ENCODE peak calls at places on chromosomes 2 and 18, in seven cellular contexts. One of them, this sample, is unnamed.

GRCh38 chr18:35024196-35024595 is 17.0 kb upstream of the MAPRE2 start:
- DNase-seq in heart left ventricle: no peak
- DNase-seq in suprapubic skin: no peak
- DNase-seq in esophagus squamous epithelium: no peak
- DNase-seq in psoas muscle: no peak
- DNase-seq in fibroblast of lung: no peak
- DNase-seq in left ventricle myocardium inferior: no peak
- DNase-seq in this sample: no peak

GRCh38 chr18:25621144-25621543 is 269.2 kb upstream of the ZNF521 start:
- DNase-seq in esophagus squamous epithelium: no peak
- DNase-seq in fibroblast of lung: peak
- DNase-seq in suprapubic skin: no peak
- DNase-seq in heart left ventricle: no peak
- DNase-seq in psoas muscle: no peak
- DNase-seq in left ventricle myocardium inferior: no peak
- DNase-seq in this sample: no peak

GRCh38 chr2:121356058-121356640 is 71.1 kb upstream of the TFCP2L1 start:
- DNase-seq in fibroblast of lung: peak
- DNase-seq in suprapubic skin: no peak
- DNase-seq in esophagus squamous epithelium: no peak
- DNase-seq in psoas muscle: no peak
- DNase-seq in left ventricle myocardium inferior: no peak
- DNase-seq in heart left ventricle: no peak
- DNase-seq in this sample: no peak

GRCh38 chr2:189393440-189394111 is 47.7 kb upstream of the WDR75 start:
- DNase-seq in fibroblast of lung: peak
- DNase-seq in suprapubic skin: no peak
- DNase-seq in psoas muscle: no peak
- DNase-seq in heart left ventricle: no peak
- DNase-seq in left ventricle myocardium inferior: no peak
- DNase-seq in esophagus squamous epithelium: no peak
- DNase-seq in this sample: no peak

GRCh38 chr2:66888791-66889631 is 454.1 kb downstream of the MEIS1 start:
- DNase-seq in suprapubic skin: no peak
- DNase-seq in esophagus squamous epithelium: no peak
- DNase-seq in heart left ventricle: no peak
- DNase-seq in psoas muscle: peak
- DNase-seq in left ventricle myocardium inferior: no peak
- DNase-seq in fibroblast of lung: peak
- DNase-seq in this sample: no peak

GRCh38 chr18:78762753-78763152 is 216.9 kb upstream of the SALL3 start:
- DNase-seq in heart left ventricle: no peak
- DNase-seq in esophagus squamous epithelium: no peak
- DNase-seq in left ventricle myocardium inferior: no peak
- DNase-seq in fibroblast of lung: no peak
- DNase-seq in psoas muscle: no peak
- DNase-seq in suprapubic skin: no peak
- DNase-seq in this sample: no peak

GRCh38 chr2:119198267-119198840 is 25.3 kb upstream of the STEAP3 start:
- DNase-seq in fibroblast of lung: peak
- DNase-seq in suprapubic skin: no peak
- DNase-seq in esophagus squamous epithelium: no peak
- DNase-seq in heart left ventricle: no peak
- DNase-seq in psoas muscle: no peak
- DNase-seq in left ventricle myocardium inferior: no peak
- DNase-seq in this sample: no peak

GRCh38 chr18:37430346-37431076 is 135.1 kb downstream of the CELF4 start:
- DNase-seq in psoas muscle: no peak
- DNase-seq in esophagus squamous epithelium: no peak
- DNase-seq in heart left ventricle: no peak
- DNase-seq in suprapubic skin: no peak
- DNase-seq in left ventricle myocardium inferior: no peak
- DNase-seq in fibroblast of lung: no peak
- DNase-seq in this sample: no peak

GRCh38 chr2:375270-375946 is 87.5 kb upstream of the ALKAL2 start:
- DNase-seq in left ventricle myocardium inferior: no peak
- DNase-seq in suprapubic skin: peak
- DNase-seq in heart left ventricle: no peak
- DNase-seq in fibroblast of lung: no peak
- DNase-seq in esophagus squamous epithelium: no peak
- DNase-seq in psoas muscle: no peak
- DNase-seq in this sample: no peak

GRCh38 chr2:70357076-70358071 is 55.5 kb upstream of the FAM136A start:
- DNase-seq in fibroblast of lung: peak
- DNase-seq in suprapubic skin: no peak
- DNase-seq in psoas muscle: no peak
- DNase-seq in esophagus squamous epithelium: no peak
- DNase-seq in heart left ventricle: no peak
- DNase-seq in left ventricle myocardium inferior: no peak
- DNase-seq in this sample: no peak

GRCh38 chr2:67318966-67319590 is 78.1 kb upstream of the ETAA1 start:
- DNase-seq in fibroblast of lung: peak
- DNase-seq in esophagus squamous epithelium: no peak
- DNase-seq in heart left ventricle: no peak
- DNase-seq in psoas muscle: no peak
- DNase-seq in left ventricle myocardium inferior: no peak
- DNase-seq in suprapubic skin: no peak
- DNase-seq in this sample: no peak

GRCh38 chr2:175004980-175005832 is at the start of gene CHN1:
- DNase-seq in fibroblast of lung: peak
- DNase-seq in psoas muscle: peak
- DNase-seq in left ventricle myocardium inferior: peak
- DNase-seq in esophagus squamous epithelium: peak
- DNase-seq in heart left ventricle: peak
- DNase-seq in suprapubic skin: peak
- DNase-seq in this sample: peak

GRCh38 chr2:95240091-95240490 is 32.8 kb downstream of the ZNF892 start:
- DNase-seq in fibroblast of lung: no peak
- DNase-seq in heart left ventricle: no peak
- DNase-seq in psoas muscle: no peak
- DNase-seq in suprapubic skin: no peak
- DNase-seq in esophagus squamous epithelium: no peak
- DNase-seq in left ventricle myocardium inferior: no peak
- DNase-seq in this sample: no peak

GRCh38 chr18:58180738-58181353 is 136.8 kb downstream of the NEDD4L start:
- DNase-seq in suprapubic skin: no peak
- DNase-seq in esophagus squamous epithelium: no peak
- DNase-seq in heart left ventricle: no peak
- DNase-seq in fibroblast of lung: no peak
- DNase-seq in psoas muscle: no peak
- DNase-seq in left ventricle myocardium inferior: no peak
- DNase-seq in this sample: peak

GRCh38 chr18:48948112-48949050 is 2.4 kb downstream of the SMAD7 start:
- DNase-seq in heart left ventricle: no peak
- DNase-seq in esophagus squamous epithelium: no peak
- DNase-seq in psoas muscle: peak
- DNase-seq in suprapubic skin: no peak
- DNase-seq in left ventricle myocardium inferior: no peak
- DNase-seq in fibroblast of lung: peak
- DNase-seq in this sample: peak

GRCh38 chr2:167297292-167297691 is 409.0 kb downstream of the XIRP2 start:
- DNase-seq in heart left ventricle: no peak
- DNase-seq in left ventricle myocardium inferior: no peak
- DNase-seq in esophagus squamous epithelium: no peak
- DNase-seq in fibroblast of lung: no peak
- DNase-seq in suprapubic skin: no peak
- DNase-seq in psoas muscle: no peak
- DNase-seq in this sample: no peak

GRCh38 chr2:167293172-167293781 is 405.0 kb downstream of the XIRP2 start:
- DNase-seq in left ventricle myocardium inferior: no peak
- DNase-seq in suprapubic skin: no peak
- DNase-seq in psoas muscle: peak
- DNase-seq in heart left ventricle: peak
- DNase-seq in fibroblast of lung: peak
- DNase-seq in esophagus squamous epithelium: no peak
- DNase-seq in this sample: peak

GRCh38 chr2:167292430-167293171 is 404.3 kb downstream of the XIRP2 start:
- DNase-seq in suprapubic skin: peak
- DNase-seq in heart left ventricle: peak
- DNase-seq in left ventricle myocardium inferior: peak
- DNase-seq in fibroblast of lung: peak
- DNase-seq in esophagus squamous epithelium: no peak
- DNase-seq in psoas muscle: peak
- DNase-seq in this sample: no peak

GRCh38 chr2:167294775-167295140 is 406.5 kb downstream of the XIRP2 start:
- DNase-seq in heart left ventricle: no peak
- DNase-seq in esophagus squamous epithelium: no peak
- DNase-seq in left ventricle myocardium inferior: no peak
- DNase-seq in suprapubic skin: no peak
- DNase-seq in psoas muscle: no peak
- DNase-seq in fibroblast of lung: no peak
- DNase-seq in this sample: no peak

DNA sequence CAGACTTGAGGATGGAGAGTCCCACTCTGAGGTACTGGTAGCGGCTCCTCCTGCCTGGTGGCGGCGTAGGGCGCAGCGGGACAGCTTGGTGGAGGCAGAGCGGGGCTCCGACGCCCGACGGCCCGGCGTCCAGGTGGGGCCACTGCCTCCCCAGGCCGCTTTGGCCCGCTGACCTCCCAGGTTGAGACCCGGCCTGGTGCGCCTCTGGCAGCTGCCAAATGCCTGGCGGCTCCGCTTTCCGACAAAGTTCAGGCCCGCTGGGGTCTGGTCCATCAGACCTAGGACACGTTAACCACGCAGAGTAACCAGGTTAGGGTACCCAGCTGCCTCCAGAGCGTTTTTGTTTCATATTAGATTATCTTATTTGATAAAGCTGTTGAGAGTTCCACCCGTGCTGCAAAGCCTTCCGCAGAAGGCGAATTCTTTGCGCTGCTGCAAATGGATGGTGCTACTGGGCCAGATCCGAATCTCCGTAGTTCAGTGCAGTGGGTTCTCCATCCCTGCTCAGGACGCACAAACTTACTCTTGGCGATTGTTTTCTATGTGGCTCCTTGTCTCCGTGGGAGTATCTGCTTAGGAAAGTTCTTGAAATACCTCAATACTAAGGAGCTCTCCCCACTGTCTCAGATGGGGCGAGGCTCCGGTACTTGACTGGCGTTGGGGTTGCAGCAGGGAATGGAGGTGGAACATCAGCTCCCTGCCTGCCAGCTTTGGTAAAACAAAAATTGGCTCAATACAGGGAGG is 405.9 kb downstream of the XIRP2 start:
- DNase-seq in heart left ventricle: peak
- DNase-seq in suprapubic skin: no peak
- DNase-seq in psoas muscle: peak
- DNase-seq in fibroblast of lung: peak
- DNase-seq in left ventricle myocardium inferior: no peak
- DNase-seq in esophagus squamous epithelium: no peak
- DNase-seq in this sample: no peak
- H3K4me3 ChIP-seq in heart left ventricle: peak
- H3K4me3 ChIP-seq in suprapubic skin: peak
- H3K4me3 ChIP-seq in psoas muscle: peak
- H3K4me3 ChIP-seq in fibroblast of lung: peak
- H3K4me3 ChIP-seq in left ventricle myocardium inferior: peak
- H3K4me3 ChIP-seq in esophagus squamous epithelium: no peak
- H3K4me3 ChIP-seq in this sample: no peak

GRCh38 chr2:72979896-72980295 is 62.6 kb downstream of the EMX1 start:
- DNase-seq in fibroblast of lung: no peak
- DNase-seq in left ventricle myocardium inferior: no peak
- DNase-seq in heart left ventricle: peak
- DNase-seq in esophagus squamous epithelium: no peak
- DNase-seq in psoas muscle: no peak
- DNase-seq in suprapubic skin: no peak
- DNase-seq in this sample: no peak

GRCh38 chr2:72982219-72982618 is 64.9 kb downstream of the EMX1 start:
- DNase-seq in suprapubic skin: no peak
- DNase-seq in psoas muscle: no peak
- DNase-seq in fibroblast of lung: peak
- DNase-seq in esophagus squamous epithelium: no peak
- DNase-seq in left ventricle myocardium inferior: no peak
- DNase-seq in heart left ventricle: no peak
- DNase-seq in this sample: no peak

GRCh38 chr2:72980535-72981217 is 63.4 kb downstream of the EMX1 start:
- DNase-seq in psoas muscle: no peak
- DNase-seq in esophagus squamous epithelium: no peak
- DNase-seq in heart left ventricle: peak
- DNase-seq in fibroblast of lung: peak
- DNase-seq in left ventricle myocardium inferior: no peak
- DNase-seq in suprapubic skin: no peak
- DNase-seq in this sample: no peak

GRCh38 chr2:72982781-72983499 is 65.6 kb downstream of the EMX1 start:
- DNase-seq in left ventricle myocardium inferior: no peak
- DNase-seq in suprapubic skin: no peak
- DNase-seq in psoas muscle: no peak
- DNase-seq in fibroblast of lung: no peak
- DNase-seq in heart left ventricle: no peak
- DNase-seq in esophagus squamous epithelium: no peak
- DNase-seq in this sample: no peak

GRCh38 chr2:72981516-72981915 is 64.2 kb downstream of the EMX1 start:
- DNase-seq in suprapubic skin: no peak
- DNase-seq in left ventricle myocardium inferior: no peak
- DNase-seq in psoas muscle: no peak
- DNase-seq in esophagus squamous epithelium: no peak
- DNase-seq in fibroblast of lung: no peak
- DNase-seq in heart left ventricle: peak
- DNase-seq in this sample: no peak
- H3K27ac ChIP-seq in suprapubic skin: no peak
- H3K27ac ChIP-seq in left ventricle myocardium inferior: peak
- H3K27ac ChIP-seq in psoas muscle: no peak
- H3K27ac ChIP-seq in esophagus squamous epithelium: no peak
- H3K27ac ChIP-seq in fibroblast of lung: no peak
- H3K27ac ChIP-seq in heart left ventricle: no peak
- H3K27ac ChIP-seq in this sample: no peak

DNA sequence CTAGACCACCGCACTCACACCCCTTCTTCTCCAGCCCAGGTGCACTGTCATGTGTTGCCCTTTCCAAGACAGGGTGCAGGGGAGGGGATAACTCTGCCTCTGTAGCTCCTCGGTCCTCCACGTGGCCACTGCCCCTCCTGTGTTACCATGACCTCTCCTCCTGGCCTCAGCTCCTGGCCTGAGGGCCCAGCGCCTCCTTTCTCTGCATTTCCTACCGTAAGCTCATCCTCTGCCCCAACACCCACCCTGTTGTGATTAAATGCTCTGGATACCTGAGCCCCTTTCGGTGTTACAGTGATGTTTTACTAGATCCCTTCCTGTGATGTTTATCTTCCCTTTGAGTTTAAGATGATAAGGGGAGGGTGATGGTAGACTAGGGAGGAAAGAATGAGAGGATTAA is 242.3 kb downstream of the PTPRM start:
- DNase-seq in psoas muscle: no peak
- DNase-seq in heart left ventricle: no peak
- DNase-seq in suprapubic skin: no peak
- DNase-seq in left ventricle myocardium inferior: no peak
- DNase-seq in esophagus squamous epithelium: no peak
- DNase-seq in fibroblast of lung: no peak
- DNase-seq in this sample: no peak
- H3K4me3 ChIP-seq in psoas muscle: no peak
- H3K4me3 ChIP-seq in heart left ventricle: no peak
- H3K4me3 ChIP-seq in suprapubic skin: no peak
- H3K4me3 ChIP-seq in left ventricle myocardium inferior: no peak
- H3K4me3 ChIP-seq in esophagus squamous epithelium: no peak
- H3K4me3 ChIP-seq in fibroblast of lung: no peak
- H3K4me3 ChIP-seq in this sample: no peak

DNA sequence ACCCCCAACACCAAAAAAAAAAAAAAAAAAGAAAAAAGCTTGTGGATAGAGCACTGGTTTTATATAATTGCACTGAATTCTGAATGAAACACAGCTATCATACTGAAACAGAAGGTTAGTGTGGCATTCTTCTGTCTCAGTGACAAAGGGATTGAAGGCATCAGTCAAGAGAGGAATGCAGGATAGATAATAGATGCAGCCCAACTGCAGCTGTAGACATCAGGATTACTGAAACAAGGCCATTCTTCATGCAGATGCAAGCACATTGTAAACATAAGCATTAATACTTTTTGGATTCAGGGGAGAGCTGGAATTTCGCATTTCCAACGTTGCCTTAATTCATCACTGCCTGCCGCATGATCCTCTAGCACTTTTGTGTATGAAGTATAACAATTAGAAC is 897.4 kb upstream of the KLHL29 start:
- DNase-seq in fibroblast of lung: no peak
- DNase-seq in esophagus squamous epithelium: no peak
- DNase-seq in psoas muscle: no peak
- DNase-seq in suprapubic skin: no peak
- DNase-seq in heart left ventricle: no peak
- DNase-seq in left ventricle myocardium inferior: no peak
- DNase-seq in this sample: no peak
- H3K27ac ChIP-seq in fibroblast of lung: no peak
- H3K27ac ChIP-seq in esophagus squamous epithelium: no peak
- H3K27ac ChIP-seq in psoas muscle: no peak
- H3K27ac ChIP-seq in suprapubic skin: no peak
- H3K27ac ChIP-seq in heart left ventricle: no peak
- H3K27ac ChIP-seq in left ventricle myocardium inferior: no peak
- H3K27ac ChIP-seq in this sample: no peak

This sample was measured in CD4-positive, alpha-beta memory T cell.